ENCODE peak calls at places on chromosomes 7 and 10, in five cellular contexts. One of them, this sample, is unnamed.
A peak's percentile ranks its signal among the peaks of the same experiment; 100 is the strongest.

GRCh38 chr7:145016068-145016467 is 180.2 kb upstream of the TPK1 start:
- DNase-seq in stomach: no peak
- DNase-seq in astrocyte: no peak
- DNase-seq in HCT116: no peak
- DNase-seq in endothelial cell of umbilical vein: no peak
- DNase-seq in this sample: no peak

GRCh38 chr10:121500591-121501341 is 97.5 kb downstream of the FGFR2 start:
- DNase-seq in stomach: no peak
- DNase-seq in astrocyte: no peak
- DNase-seq in HCT116: no peak
- DNase-seq in endothelial cell of umbilical vein: no peak
- DNase-seq in this sample: no peak

GRCh38 chr7:77348371-77348813 is 67.8 kb downstream of the GSAP start:
- DNase-seq in stomach: peak; percentile 29
- DNase-seq in astrocyte: peak; percentile 93
- DNase-seq in HCT116: no peak
- DNase-seq in endothelial cell of umbilical vein: peak; percentile 91
- DNase-seq in this sample: no peak

GRCh38 chr10:124230586-124231187 is 137.3 kb upstream of the CHST15 start:
- DNase-seq in stomach: no peak
- DNase-seq in astrocyte: no peak
- DNase-seq in HCT116: no peak
- DNase-seq in endothelial cell of umbilical vein: no peak
- DNase-seq in this sample: no peak

GRCh38 chr10:125095228-125095627 is 65.1 kb downstream of the CTBP2 start:
- DNase-seq in stomach: peak; percentile 21
- DNase-seq in astrocyte: no peak
- DNase-seq in HCT116: no peak
- DNase-seq in endothelial cell of umbilical vein: no peak
- DNase-seq in this sample: no peak

GRCh38 chr7:130917669-130918128 is 183.7 kb upstream of the KLF14 start:
- DNase-seq in stomach: no peak
- DNase-seq in astrocyte: no peak
- DNase-seq in HCT116: no peak
- DNase-seq in endothelial cell of umbilical vein: peak; percentile 76
- DNase-seq in this sample: no peak

GRCh38 chr10:28875535-28876208 is 198.4 kb downstream of the BAMBI start:
- DNase-seq in stomach: no peak
- DNase-seq in astrocyte: peak; percentile 83
- DNase-seq in HCT116: no peak
- DNase-seq in endothelial cell of umbilical vein: no peak
- DNase-seq in this sample: no peak

GRCh38 chr7:75624134-75624832 is 114.5 kb downstream of the HIP1 start:
- DNase-seq in stomach: peak; percentile 42
- DNase-seq in astrocyte: peak; percentile 26
- DNase-seq in HCT116: no peak
- DNase-seq in endothelial cell of umbilical vein: no peak
- DNase-seq in this sample: peak; percentile 54

GRCh38 chr10:48444861-48445841 is 138.7 kb downstream of the MAPK8 start:
- DNase-seq in stomach: peak; percentile 25
- DNase-seq in astrocyte: no peak
- DNase-seq in HCT116: no peak
- DNase-seq in endothelial cell of umbilical vein: no peak
- DNase-seq in this sample: peak; percentile 40

GRCh38 chr7:138889566-138889965 is 91.6 kb upstream of the ATP6V0A4 start:
- DNase-seq in stomach: no peak
- DNase-seq in astrocyte: peak; percentile 65
- DNase-seq in HCT116: no peak
- DNase-seq in endothelial cell of umbilical vein: no peak
- DNase-seq in this sample: no peak

GRCh38 chr10:31034041-31034918 is 2.6 kb upstream of the ZNF438 start:
- DNase-seq in stomach: no peak
- DNase-seq in astrocyte: peak; percentile 99
- DNase-seq in HCT116: no peak
- DNase-seq in endothelial cell of umbilical vein: peak; percentile 69
- DNase-seq in this sample: no peak

GRCh38 chr7:93453264-93453663 is 121.3 kb downstream of the CALCR start:
- DNase-seq in stomach: no peak
- DNase-seq in astrocyte: no peak
- DNase-seq in HCT116: no peak
- DNase-seq in endothelial cell of umbilical vein: no peak
- DNase-seq in this sample: no peak

GRCh38 chr10:18668026-18668425 is 8.8 kb downstream of the ARL5B start:
- DNase-seq in stomach: no peak
- DNase-seq in astrocyte: no peak
- DNase-seq in HCT116: no peak
- DNase-seq in endothelial cell of umbilical vein: no peak
- DNase-seq in this sample: no peak

GRCh38 chr10:91919651-91920050 is 3.9 kb upstream of the BTAF1 start:
- DNase-seq in stomach: no peak
- DNase-seq in astrocyte: no peak
- DNase-seq in HCT116: no peak
- DNase-seq in endothelial cell of umbilical vein: no peak
- DNase-seq in this sample: no peak

GRCh38 chr7:19118896-19119301 is 1.5 kb upstream of the TWIST1 start:
- DNase-seq in stomach: no peak
- DNase-seq in astrocyte: no peak
- DNase-seq in HCT116: no peak
- DNase-seq in endothelial cell of umbilical vein: no peak
- DNase-seq in this sample: no peak

GRCh38 chr10:52566471-52567246 is 205.9 kb downstream of the MBL2 start:
- DNase-seq in stomach: no peak
- DNase-seq in astrocyte: peak; percentile 14
- DNase-seq in HCT116: peak; percentile 35
- DNase-seq in endothelial cell of umbilical vein: peak; percentile 81
- DNase-seq in this sample: no peak

GRCh38 chr10:5575482-5576153 is 50.9 kb downstream of the CALML3 start:
- DNase-seq in stomach: no peak
- DNase-seq in astrocyte: peak; percentile 75
- DNase-seq in HCT116: no peak
- DNase-seq in endothelial cell of umbilical vein: no peak
- DNase-seq in this sample: no peak
- TF ChIP-seq CTCF in stomach: no peak
- TF ChIP-seq CTCF in astrocyte: no peak
- TF ChIP-seq CTCF in HCT116: no peak
- TF ChIP-seq CTCF in endothelial cell of umbilical vein: no peak
- TF ChIP-seq CTCF in this sample: no peak

GRCh38 chr10:86953747-86954680 is 3.4 kb downstream of the MMRN2 start:
- DNase-seq in stomach: no peak
- DNase-seq in astrocyte: peak; percentile 48
- DNase-seq in HCT116: no peak
- DNase-seq in endothelial cell of umbilical vein: peak; percentile 89
- DNase-seq in this sample: peak; percentile 41

GRCh38 chr10:86956195-86956840 is 1.1 kb downstream of the MMRN2 start:
- DNase-seq in stomach: no peak
- DNase-seq in astrocyte: no peak
- DNase-seq in HCT116: no peak
- DNase-seq in endothelial cell of umbilical vein: peak; percentile 43
- DNase-seq in this sample: peak; percentile 11

GRCh38 chr10:86956841-86957448 is 470 bp downstream of the MMRN2 start:
- DNase-seq in stomach: no peak
- DNase-seq in astrocyte: no peak
- DNase-seq in HCT116: no peak
- DNase-seq in endothelial cell of umbilical vein: no peak
- DNase-seq in this sample: peak; percentile 15

GRCh38 chr10:86954681-86955500 is 2.5 kb downstream of the MMRN2 start:
- DNase-seq in stomach: no peak
- DNase-seq in astrocyte: no peak
- DNase-seq in HCT116: no peak
- DNase-seq in endothelial cell of umbilical vein: peak; percentile 37
- DNase-seq in this sample: no peak

DNA sequence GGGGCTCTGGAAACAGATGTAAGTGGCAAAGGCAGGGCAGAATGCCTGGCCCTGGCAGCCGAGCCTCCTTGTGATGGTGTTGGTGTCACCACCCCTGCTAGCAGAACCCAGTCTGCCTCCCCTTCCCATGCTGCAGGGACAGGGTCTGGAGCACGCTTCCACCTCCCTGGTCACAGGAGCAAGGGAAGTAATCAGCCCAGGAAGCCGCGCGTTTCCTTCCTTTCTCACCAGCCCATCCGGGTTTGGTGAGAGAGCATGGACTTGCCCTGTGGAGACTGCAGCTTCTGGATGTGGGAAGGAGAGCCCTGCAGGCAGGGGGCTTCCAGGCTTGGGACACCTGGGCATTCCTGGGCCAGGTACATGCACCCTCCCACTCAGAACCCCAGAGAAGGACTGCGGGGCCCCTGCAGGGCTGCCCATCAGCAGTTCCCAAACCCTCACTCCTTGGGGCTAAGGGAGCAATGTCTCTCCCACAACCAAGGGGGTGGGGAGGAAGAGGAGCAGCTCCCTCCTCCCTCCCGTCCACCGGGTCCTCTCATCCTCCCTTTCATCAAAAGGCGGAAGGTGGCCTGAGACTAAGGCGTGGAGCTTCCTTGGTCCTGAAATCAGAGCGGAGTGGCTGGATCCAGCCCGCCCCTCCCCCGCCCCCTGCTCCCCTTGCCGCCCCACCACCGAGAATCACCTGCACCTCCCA is 1.8 kb downstream of the MMRN2 start:
- DNase-seq in stomach: no peak
- DNase-seq in astrocyte: no peak
- DNase-seq in HCT116: no peak
- DNase-seq in endothelial cell of umbilical vein: peak; percentile 38
- DNase-seq in this sample: no peak
- H3K27ac ChIP-seq in stomach: peak overlapping the region; percentile 74
- H3K27ac ChIP-seq in astrocyte: no peak overlapping the region
- H3K27ac ChIP-seq in HCT116: no peak overlapping the region
- H3K27ac ChIP-seq in endothelial cell of umbilical vein: peak overlapping the region; percentile 57
- H3K27ac ChIP-seq in this sample: no peak overlapping the region

GRCh38 chr10:47165168-47165710 is 134.8 kb upstream of the GDF10 start:
- DNase-seq in stomach: no peak
- DNase-seq in astrocyte: no peak
- DNase-seq in HCT116: no peak
- DNase-seq in endothelial cell of umbilical vein: no peak
- DNase-seq in this sample: no peak
- TF ChIP-seq CTCF in stomach: no peak
- TF ChIP-seq CTCF in astrocyte: no peak
- TF ChIP-seq CTCF in HCT116: no peak
- TF ChIP-seq CTCF in endothelial cell of umbilical vein: no peak
- TF ChIP-seq CTCF in this sample: no peak

GRCh38 chr7:50533849-50534248 is 31.4 kb downstream of the DDC start:
- DNase-seq in stomach: no peak
- DNase-seq in astrocyte: no peak
- DNase-seq in HCT116: no peak
- DNase-seq in endothelial cell of umbilical vein: no peak
- DNase-seq in this sample: no peak
- H3K27ac ChIP-seq in stomach: no peak overlapping the region
- H3K27ac ChIP-seq in astrocyte: no peak overlapping the region
- H3K27ac ChIP-seq in HCT116: peak overlapping the region; percentile 25
- H3K27ac ChIP-seq in endothelial cell of umbilical vein: no peak overlapping the region
- H3K27ac ChIP-seq in this sample: peak overlapping the region; percentile 79